ENCODE peak calls at places on chromosomes 16 and 17, in seven cellular contexts. One of them, this sample, is unnamed.

GRCh38 chr17:17915183-17915582 is 57.0 kb downstream of the TOM1L2 start:
- DNase-seq in omental fat pad: no peak
- DNase-seq in HCT116: no peak
- DNase-seq in AG10803: no peak
- DNase-seq in upper lobe of right lung: no peak
- DNase-seq in ascending aorta: no peak
- DNase-seq in stomach: no peak
- DNase-seq in this sample: no peak

GRCh38 chr16:88769617-88770458 is 15.2 kb downstream of the PIEZO1 start:
- DNase-seq in omental fat pad: no peak
- DNase-seq in HCT116: no peak
- DNase-seq in AG10803: no peak
- DNase-seq in upper lobe of right lung: peak
- DNase-seq in ascending aorta: no peak
- DNase-seq in stomach: no peak
- DNase-seq in this sample: no peak

GRCh38 chr16:84597518-84598390 is 20.1 kb downstream of the COTL1 start:
- DNase-seq in omental fat pad: no peak
- DNase-seq in HCT116: no peak
- DNase-seq in AG10803: no peak
- DNase-seq in upper lobe of right lung: no peak
- DNase-seq in ascending aorta: no peak
- DNase-seq in stomach: no peak
- DNase-seq in this sample: no peak

GRCh38 chr16:28192811-28193529 is 18.8 kb downstream of the XPO6 start:
- DNase-seq in omental fat pad: no peak
- DNase-seq in HCT116: no peak
- DNase-seq in AG10803: no peak
- DNase-seq in upper lobe of right lung: peak
- DNase-seq in ascending aorta: no peak
- DNase-seq in stomach: peak
- DNase-seq in this sample: no peak

GRCh38 chr17:61285483-61286320 is 113.9 kb upstream of the TBX2 start:
- DNase-seq in omental fat pad: no peak
- DNase-seq in HCT116: no peak
- DNase-seq in AG10803: peak
- DNase-seq in upper lobe of right lung: no peak
- DNase-seq in ascending aorta: no peak
- DNase-seq in stomach: no peak
- DNase-seq in this sample: peak

GRCh38 chr17:40554646-40555295 is 10.5 kb downstream of the CCR7 start:
- DNase-seq in omental fat pad: no peak
- DNase-seq in HCT116: no peak
- DNase-seq in AG10803: no peak
- DNase-seq in upper lobe of right lung: peak
- DNase-seq in ascending aorta: no peak
- DNase-seq in stomach: peak
- DNase-seq in this sample: no peak

GRCh38 chr17:61183793-61184192 is 215.8 kb upstream of the TBX2 start:
- DNase-seq in omental fat pad: no peak
- DNase-seq in HCT116: no peak
- DNase-seq in AG10803: no peak
- DNase-seq in upper lobe of right lung: no peak
- DNase-seq in ascending aorta: no peak
- DNase-seq in stomach: no peak
- DNase-seq in this sample: no peak

GRCh38 chr16:30535777-30536190 is 1.1 kb upstream of the ZNF747 start:
- DNase-seq in omental fat pad: no peak
- DNase-seq in HCT116: peak
- DNase-seq in AG10803: peak
- DNase-seq in upper lobe of right lung: peak
- DNase-seq in ascending aorta: no peak
- DNase-seq in stomach: peak
- DNase-seq in this sample: peak

GRCh38 chr17:48439875-48440505 is 10.0 kb upstream of the SKAP1 start:
- DNase-seq in omental fat pad: no peak
- DNase-seq in HCT116: no peak
- DNase-seq in AG10803: no peak
- DNase-seq in upper lobe of right lung: no peak
- DNase-seq in ascending aorta: no peak
- DNase-seq in stomach: peak
- DNase-seq in this sample: no peak

GRCh38 chr17:60354223-60354622 is 37.7 kb downstream of the USP32 start:
- DNase-seq in omental fat pad: no peak
- DNase-seq in HCT116: no peak
- DNase-seq in AG10803: peak
- DNase-seq in upper lobe of right lung: no peak
- DNase-seq in ascending aorta: no peak
- DNase-seq in stomach: no peak
- DNase-seq in this sample: peak

GRCh38 chr17:68346448-68346847 is 55.2 kb downstream of the ARSG start:
- DNase-seq in omental fat pad: no peak
- DNase-seq in HCT116: no peak
- DNase-seq in AG10803: no peak
- DNase-seq in upper lobe of right lung: peak
- DNase-seq in ascending aorta: peak
- DNase-seq in stomach: peak
- DNase-seq in this sample: no peak

GRCh38 chr17:15261063-15261817 is 3.9 kb downstream of the PMP22 start:
- DNase-seq in omental fat pad: no peak
- DNase-seq in HCT116: no peak
- DNase-seq in AG10803: peak
- DNase-seq in upper lobe of right lung: peak
- DNase-seq in ascending aorta: no peak
- DNase-seq in stomach: peak
- DNase-seq in this sample: no peak

GRCh38 chr16:67395458-67396158 is 2.3 kb upstream of the TPPP3 start:
- DNase-seq in omental fat pad: no peak
- DNase-seq in HCT116: no peak
- DNase-seq in AG10803: no peak
- DNase-seq in upper lobe of right lung: peak
- DNase-seq in ascending aorta: no peak
- DNase-seq in stomach: no peak
- DNase-seq in this sample: peak

GRCh38 chr16:59878479-59878878 is 1144.4 kb upstream of the GOT2 start:
- DNase-seq in omental fat pad: no peak
- DNase-seq in HCT116: no peak
- DNase-seq in AG10803: peak
- DNase-seq in upper lobe of right lung: no peak
- DNase-seq in ascending aorta: no peak
- DNase-seq in stomach: peak
- DNase-seq in this sample: peak

GRCh38 chr17:58189436-58190146 is 2.9 kb upstream of the EPX start:
- DNase-seq in omental fat pad: no peak
- DNase-seq in HCT116: peak
- DNase-seq in AG10803: peak
- DNase-seq in upper lobe of right lung: peak
- DNase-seq in ascending aorta: no peak
- DNase-seq in stomach: peak
- DNase-seq in this sample: peak

GRCh38 chr17:42642377-42642776 is 16.7 kb upstream of the TUBG2 start:
- DNase-seq in omental fat pad: no peak
- DNase-seq in HCT116: no peak
- DNase-seq in AG10803: no peak
- DNase-seq in upper lobe of right lung: no peak
- DNase-seq in ascending aorta: no peak
- DNase-seq in stomach: no peak
- DNase-seq in this sample: no peak

GRCh38 chr16:57993452-57993851 is 7.0 kb downstream of the ZNF319 start:
- DNase-seq in omental fat pad: no peak
- DNase-seq in HCT116: no peak
- DNase-seq in AG10803: no peak
- DNase-seq in upper lobe of right lung: no peak
- DNase-seq in ascending aorta: no peak
- DNase-seq in stomach: no peak
- DNase-seq in this sample: peak

GRCh38 chr16:55480228-55480655 is 1.2 kb downstream of the MMP2 start:
- DNase-seq in omental fat pad: peak
- DNase-seq in HCT116: no peak
- DNase-seq in AG10803: peak
- DNase-seq in upper lobe of right lung: peak
- DNase-seq in ascending aorta: peak
- DNase-seq in stomach: peak
- DNase-seq in this sample: peak

GRCh38 chr16:14069818-14070217 is 1.3 kb upstream of the MRTFB start:
- DNase-seq in omental fat pad: no peak
- DNase-seq in HCT116: no peak
- DNase-seq in AG10803: no peak
- DNase-seq in upper lobe of right lung: no peak
- DNase-seq in ascending aorta: no peak
- DNase-seq in stomach: no peak
- DNase-seq in this sample: no peak

GRCh38 chr16:760498-761343 is at the start of gene MSLN:
- DNase-seq in omental fat pad: peak
- DNase-seq in HCT116: peak
- DNase-seq in AG10803: no peak
- DNase-seq in upper lobe of right lung: peak
- DNase-seq in ascending aorta: no peak
- DNase-seq in stomach: no peak
- DNase-seq in this sample: peak

GRCh38 chr17:41959336-41960095 is 7.1 kb upstream of the CNP start:
- DNase-seq in omental fat pad: no peak
- DNase-seq in HCT116: peak
- DNase-seq in AG10803: peak
- DNase-seq in upper lobe of right lung: no peak
- DNase-seq in ascending aorta: no peak
- DNase-seq in stomach: no peak
- DNase-seq in this sample: peak

GRCh38 chr17:74748279-74748528 is 224 bp upstream of the NHERF1 start:
- DNase-seq in omental fat pad: no peak
- DNase-seq in HCT116: no peak
- DNase-seq in AG10803: no peak
- DNase-seq in upper lobe of right lung: no peak
- DNase-seq in ascending aorta: no peak
- DNase-seq in stomach: no peak
- DNase-seq in this sample: no peak

DNA sequence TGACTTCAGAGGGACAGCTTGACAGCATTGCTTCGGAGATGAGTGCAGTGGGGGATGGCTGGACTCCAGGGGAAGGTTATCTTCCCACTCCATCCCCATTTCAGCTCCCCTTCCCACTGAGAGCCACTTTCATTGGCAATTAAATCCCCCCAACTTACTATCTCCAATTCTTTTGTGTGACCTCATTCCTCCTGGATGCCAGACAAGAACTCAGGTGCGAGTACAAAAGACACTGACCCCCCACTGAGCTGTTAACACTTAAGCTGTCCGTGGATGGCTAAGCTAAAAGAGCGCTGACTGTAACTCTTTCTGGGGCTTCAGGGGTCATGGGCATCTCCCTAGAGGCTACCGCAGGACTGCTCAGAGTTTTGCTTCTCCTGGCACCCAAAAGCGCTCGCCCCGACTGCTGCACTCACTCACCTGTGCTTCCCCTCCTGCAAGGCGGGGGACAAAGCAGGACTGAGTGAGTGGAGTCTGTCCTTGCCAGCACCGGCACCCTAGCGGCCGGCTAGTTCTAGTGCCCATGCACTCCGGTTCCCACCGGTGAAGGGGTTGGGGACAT is 44.8 kb upstream of the FBXO47 start:
- DNase-seq in omental fat pad: no peak
- DNase-seq in HCT116: no peak
- DNase-seq in AG10803: no peak
- DNase-seq in upper lobe of right lung: no peak
- DNase-seq in ascending aorta: no peak
- DNase-seq in stomach: no peak
- DNase-seq in this sample: no peak
- TF ChIP-seq CTCF in omental fat pad: no peak
- TF ChIP-seq CTCF in HCT116: no peak
- TF ChIP-seq CTCF in AG10803: peak
- TF ChIP-seq CTCF in upper lobe of right lung: no peak
- TF ChIP-seq CTCF in ascending aorta: no peak
- TF ChIP-seq CTCF in stomach: no peak
- TF ChIP-seq CTCF in this sample: no peak

DNA sequence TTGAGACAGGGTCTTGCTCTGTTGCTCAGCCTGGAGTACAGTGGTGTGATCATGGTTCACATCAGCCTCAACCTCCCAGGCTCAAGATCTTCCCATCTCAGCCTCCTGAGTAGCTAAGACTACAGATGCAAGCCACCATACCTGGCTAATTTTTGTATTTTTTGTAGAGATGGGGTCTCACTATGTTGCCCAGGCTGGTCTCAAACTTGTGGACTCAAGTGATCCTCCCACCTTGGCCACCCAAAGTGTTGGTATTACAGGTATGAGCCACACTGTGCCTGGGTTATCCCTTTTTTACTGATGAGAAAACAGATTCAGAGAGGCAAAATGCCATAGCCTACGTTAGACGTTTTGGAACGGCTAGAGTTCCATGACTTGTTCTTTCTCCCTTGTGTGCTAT is 30.1 kb downstream of the SNX29 start:
- DNase-seq in omental fat pad: no peak
- DNase-seq in HCT116: no peak
- DNase-seq in AG10803: no peak
- DNase-seq in upper lobe of right lung: no peak
- DNase-seq in ascending aorta: no peak
- DNase-seq in stomach: no peak
- DNase-seq in this sample: no peak
- TF ChIP-seq CTCF in omental fat pad: no peak
- TF ChIP-seq CTCF in HCT116: no peak
- TF ChIP-seq CTCF in AG10803: no peak
- TF ChIP-seq CTCF in upper lobe of right lung: no peak
- TF ChIP-seq CTCF in ascending aorta: no peak
- TF ChIP-seq CTCF in stomach: no peak
- TF ChIP-seq CTCF in this sample: no peak

DNA sequence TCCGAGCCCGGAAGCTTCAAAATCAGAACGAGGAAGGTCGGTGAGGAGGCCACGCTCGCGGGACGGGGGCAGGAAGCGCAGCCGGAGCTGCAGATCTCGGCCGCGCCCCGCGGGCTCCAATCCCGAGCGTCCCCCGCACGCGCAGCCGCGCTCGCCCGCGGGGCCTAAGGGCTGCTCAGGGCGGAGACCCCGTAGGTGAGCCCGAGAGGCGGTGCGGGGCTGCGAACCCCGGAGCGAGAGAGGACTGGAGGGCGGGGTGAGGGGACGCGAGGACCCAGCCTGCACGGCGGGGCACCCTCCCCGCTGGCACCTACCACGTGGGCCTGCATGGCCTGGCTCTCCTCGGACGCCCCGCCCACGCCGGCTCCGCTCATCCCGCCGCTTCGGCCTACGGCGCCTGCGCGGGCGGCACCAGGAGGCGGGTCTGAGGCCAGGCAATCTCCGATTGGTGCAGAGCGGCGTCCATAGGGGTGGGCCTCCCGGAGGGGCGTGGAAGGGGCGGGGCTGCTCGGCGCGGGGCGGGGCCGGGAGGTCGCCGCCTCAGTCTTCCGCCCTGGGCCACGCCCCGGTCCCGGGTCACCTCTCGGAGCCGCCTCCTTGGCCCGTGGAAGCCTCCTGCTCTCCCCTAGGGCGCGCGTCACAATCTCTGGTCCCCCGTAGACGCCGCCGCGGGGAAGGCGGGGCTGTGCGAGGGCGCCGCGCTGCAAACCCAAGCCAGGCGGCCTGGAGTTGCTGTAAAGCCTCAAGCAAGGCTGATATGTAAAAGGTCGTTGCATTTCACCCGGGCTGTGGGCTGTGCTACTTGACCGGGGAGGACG is 27.8 kb upstream of the METRNL start:
- DNase-seq in omental fat pad: peak
- DNase-seq in HCT116: peak
- DNase-seq in AG10803: peak
- DNase-seq in upper lobe of right lung: peak
- DNase-seq in ascending aorta: peak
- DNase-seq in stomach: peak
- DNase-seq in this sample: peak
- TF ChIP-seq CTCF in omental fat pad: no peak
- TF ChIP-seq CTCF in HCT116: no peak
- TF ChIP-seq CTCF in AG10803: no peak
- TF ChIP-seq CTCF in upper lobe of right lung: no peak
- TF ChIP-seq CTCF in ascending aorta: no peak
- TF ChIP-seq CTCF in stomach: no peak
- TF ChIP-seq CTCF in this sample: no peak

GRCh38 chr17:3802461-3803307 is 1.7 kb upstream of the ITGAE start:
- DNase-seq in omental fat pad: no peak
- DNase-seq in HCT116: no peak
- DNase-seq in AG10803: peak
- DNase-seq in upper lobe of right lung: no peak
- DNase-seq in ascending aorta: no peak
- DNase-seq in stomach: no peak
- DNase-seq in this sample: no peak
- TF ChIP-seq CTCF in omental fat pad: no peak
- TF ChIP-seq CTCF in HCT116: no peak
- TF ChIP-seq CTCF in AG10803: no peak
- TF ChIP-seq CTCF in upper lobe of right lung: no peak
- TF ChIP-seq CTCF in ascending aorta: no peak
- TF ChIP-seq CTCF in stomach: no peak
- TF ChIP-seq CTCF in this sample: no peak

This sample was measured in MCF 10A.